ENCODE peak calls at places on chromosomes 3 and 15, in nine cellular contexts. G is PC-3, N is WERI-Rb-1, K is left ventricle myocardium inferior, Y is body of pancreas, C is aorta, H is HCT116, D is OCI-LY7, M is neuronal stem cell. R is an unnamed sample.

GRCh38 chr15:32851619-32852416 is 134.0 kb downstream of the GREM1 start:
- DNase-seq in G (peak; percentile 69), N (no peak), K (no peak), Y (no peak), C (no peak), H (no peak), D (no peak), M (no peak), R (no peak)

GRCh38 chr3:27201435-27201966 is 167.7 kb downstream of the NEK10 start:
- DNase-seq in G (no peak), N (no peak), K (no peak), Y (no peak), C (no peak), H (no peak), D (no peak), M (no peak), R (no peak)

GRCh38 chr15:40358492-40359353 is 704 bp downstream of the DISP2 start:
- DNase-seq in G (peak; percentile 27), N (peak; percentile 84), K (no peak), Y (no peak), C (peak; percentile 79), H (no peak), D (peak; percentile 75), M (no peak), R (no peak)

GRCh38 chr15:39341238-39341637 is 239.6 kb upstream of the THBS1 start:
- DNase-seq in G (no peak), N (peak; percentile 7), K (no peak), Y (no peak), C (no peak), H (no peak), D (no peak), M (no peak), R (no peak)

GRCh38 chr3:168273917-168274316 is 178.2 kb upstream of the GOLIM4 start:
- DNase-seq in G (no peak), N (no peak), K (no peak), Y (no peak), C (no peak), H (no peak), D (no peak), M (no peak), R (no peak)

GRCh38 chr15:26102988-26103387 is 239.9 kb upstream of the ATP10A start:
- DNase-seq in G (peak; percentile 55), N (no peak), K (no peak), Y (no peak), C (no peak), H (no peak), D (no peak), M (no peak), R (no peak)

GRCh38 chr3:120604382-120604781 is 8.2 kb downstream of the NDUFB4 start:
- DNase-seq in G (no peak), N (peak; percentile 75), K (no peak), Y (no peak), C (no peak), H (no peak), D (no peak), M (no peak), R (no peak)

GRCh38 chr15:75143738-75144334 is 57.8 kb upstream of the C15orf39 start:
- DNase-seq in G (no peak), N (no peak), K (no peak), Y (no peak), C (no peak), H (no peak), D (peak; percentile 32), M (no peak), R (no peak)

GRCh38 chr3:174439621-174440349 is 419.3 kb upstream of the NAALADL2 start:
- DNase-seq in G (peak; percentile 98), N (no peak), K (no peak), Y (no peak), C (no peak), H (peak; percentile 91), D (no peak), M (no peak), R (no peak)

GRCh38 chr3:105140899-105141367 is 225.8 kb upstream of the ALCAM start:
- DNase-seq in G (no peak), N (no peak), K (no peak), Y (no peak), C (no peak), H (no peak), D (no peak), M (no peak), R (no peak)

GRCh38 chr3:54357307-54357706 is 235.0 kb downstream of the CACNA2D3 start:
- DNase-seq in G (no peak), N (no peak), K (no peak), Y (no peak), C (no peak), H (no peak), D (no peak), M (no peak), R (no peak)

GRCh38 chr3:170007031-170007663 is 30.6 kb upstream of the GPR160 start:
- DNase-seq in G (no peak), N (no peak), K (no peak), Y (no peak), C (no peak), H (no peak), D (peak; percentile 69), M (no peak), R (no peak)

GRCh38 chr3:145903472-145904013 is 257.4 kb downstream of the PLOD2 start:
- DNase-seq in G (no peak), N (no peak), K (no peak), Y (no peak), C (peak; percentile 55), H (no peak), D (no peak), M (no peak), R (no peak)

GRCh38 chr15:83327041-83327440 is 42.6 kb upstream of the BNC1 start:
- DNase-seq in G (no peak), N (no peak), K (no peak), Y (no peak), C (no peak), H (no peak), D (no peak), M (no peak), R (no peak)

GRCh38 chr3:65151660-65152059 is 463.9 kb upstream of the ADAMTS9 start:
- DNase-seq in G (no peak), N (peak; percentile 20), K (no peak), Y (no peak), C (no peak), H (no peak), D (no peak), M (no peak), R (no peak)

GRCh38 chr3:117920240-117920923 is 1114.3 kb downstream of the IGSF11 start:
- DNase-seq in G (no peak), N (no peak), K (no peak), Y (no peak), C (no peak), H (no peak), D (no peak), M (no peak), R (no peak)

GRCh38 chr3:104907507-104907906 is 459.2 kb upstream of the ALCAM start:
- DNase-seq in G (peak; percentile 88), N (no peak), K (no peak), Y (no peak), C (peak; percentile 73), H (no peak), D (no peak), M (no peak), R (no peak)

GRCh38 chr15:63403254-63403945 is 21.8 kb upstream of the CA12 start:
- DNase-seq in G (peak; percentile 7), N (no peak), K (no peak), Y (no peak), C (no peak), H (no peak), D (peak; percentile 5), M (no peak), R (no peak)

GRCh38 chr15:34582461-34583357 is 742 bp downstream of the GOLGA8B start:
- DNase-seq in G (peak; percentile 54), N (peak; percentile 33), K (no peak), Y (peak; percentile 60), C (peak; percentile 77), H (peak; percentile 2), D (peak; percentile 59), M (peak; percentile 23), R (peak; percentile 27)

DNA sequence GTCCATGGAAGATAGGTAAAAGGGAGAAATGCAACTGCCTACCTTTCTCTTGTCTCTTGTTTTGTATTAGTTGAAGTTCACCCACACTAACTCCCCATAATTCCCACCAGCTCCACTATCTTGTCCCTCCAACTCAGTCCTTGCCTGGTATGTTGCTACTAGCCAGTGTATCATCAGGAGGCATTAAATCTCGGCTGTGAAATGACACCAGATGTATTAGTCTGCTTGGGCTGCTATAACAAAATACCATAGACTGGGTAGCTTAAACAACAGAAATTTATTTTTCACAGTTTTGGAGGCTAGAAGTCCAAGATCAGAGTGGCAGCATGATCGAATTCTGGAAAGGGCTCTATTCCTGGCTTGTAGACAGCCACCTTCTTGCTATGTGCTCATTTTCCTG is 102.3 kb upstream of the WDR72 start:
- DNase-seq in G (no peak), N (no peak), K (no peak), Y (no peak), C (no peak), H (no peak), D (no peak), M (no peak), R (no peak)
- H3K9me3 ChIP-seq in G (no peaks in the 10 kb centered on the region), N (no peaks in the 10 kb centered on the region), K (peaks cover 2% of the 10 kb centered on the region), Y (no peaks in the 10 kb centered on the region), C (peaks cover 2% of the 10 kb centered on the region), H (peaks cover 21% of the 10 kb centered on the region), D (no peaks in the 10 kb centered on the region), M (no peaks in the 10 kb centered on the region), R (no peaks in the 10 kb centered on the region)

DNA sequence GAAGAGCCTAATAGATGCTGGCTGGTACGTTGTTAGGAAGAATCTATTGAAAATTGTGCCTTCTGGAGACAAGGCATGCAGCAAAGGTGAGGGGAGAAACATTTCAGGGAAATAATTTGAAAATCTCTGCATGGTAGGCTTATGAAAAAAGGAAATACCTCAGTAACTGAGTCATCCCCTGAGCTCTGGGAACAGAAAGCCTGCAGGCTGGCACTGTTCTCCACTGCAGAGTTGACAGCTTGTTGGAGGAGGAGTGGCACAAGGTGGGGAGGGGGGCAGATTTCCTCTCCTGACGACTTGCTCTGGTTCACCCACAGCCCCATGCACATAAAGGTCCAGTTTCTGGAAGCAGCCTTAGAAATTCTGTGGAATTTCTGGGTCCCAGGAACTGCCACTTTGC is 179.4 kb downstream of the ABHD5 start:
- DNase-seq in G (peak; percentile 93), N (no peak), K (no peak), Y (peak; percentile 28), C (peak; percentile 70), H (no peak), D (no peak), M (no peak), R (no peak)
- H3K4me3 ChIP-seq in G (no peak overlapping the region), N (no peak overlapping the region), K (no peak overlapping the region), Y (no peak overlapping the region), C (no peak overlapping the region), H (peak overlapping the region; percentile 9), D (no peak overlapping the region), M (no peak overlapping the region), R (no peak overlapping the region)

DNA sequence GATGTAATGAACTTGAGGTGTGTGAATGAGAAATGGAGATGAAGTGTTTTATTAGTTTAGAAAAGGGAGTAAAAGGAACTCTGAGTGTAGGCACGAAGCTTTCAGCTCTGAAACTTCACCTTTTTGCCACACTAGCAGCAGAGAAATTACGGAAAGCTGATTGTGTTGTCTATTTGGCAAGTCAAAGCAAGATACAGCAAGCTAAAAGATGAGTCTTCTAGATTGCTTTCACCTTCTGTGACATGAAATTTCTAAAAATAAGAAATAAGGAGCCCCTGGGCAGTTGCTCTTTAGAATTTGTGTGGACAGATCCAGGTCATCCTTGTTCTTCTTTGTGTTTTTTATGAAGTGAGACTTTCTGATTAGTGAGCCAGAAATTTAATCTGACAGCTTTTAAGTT is 143.4 kb downstream of the FNDC3B start:
- DNase-seq in G (no peak), N (no peak), K (no peak), Y (no peak), C (no peak), H (no peak), D (no peak), M (no peak), R (no peak)
- H3K27ac ChIP-seq in G (no peak overlapping the region), N (no peak overlapping the region), K (peak overlapping the region; percentile 21), Y (no peak overlapping the region), C (no peak overlapping the region), H (no peak overlapping the region), D (no peak overlapping the region), M (no peak overlapping the region), R (no peak overlapping the region)

GRCh38 chr3:96931491-96931890 is 117.1 kb downstream of the EPHA6 start:
- DNase-seq in G (no peak), N (no peak), K (no peak), Y (no peak), C (no peak), H (no peak), D (no peak), M (no peak), R (no peak)
- H3K9me3 ChIP-seq in G (peaks cover 22% of the 10 kb centered on the region), N (peaks cover 19% of the 10 kb centered on the region), K (peaks cover 59% of the 10 kb centered on the region), Y (peaks cover 16% of the 10 kb centered on the region), C (peaks cover 3% of the 10 kb centered on the region), H (peaks cover 9% of the 10 kb centered on the region), D (no peaks in the 10 kb centered on the region), M (peaks cover 7% of the 10 kb centered on the region), R (peaks cover 7% of the 10 kb centered on the region)

R was measured in effector memory CD4-positive, alpha-beta T cell.